ENCODE peak calls at places on chromosomes 6 and 20, in nine cellular contexts. C, Q, Z, K, B, G, X, F and D are unnamed samples.

GRCh38 chr6:78831492-78831891 is 35.9 kb upstream of the IRAK1BP1 start:
- DNase-seq in B (no peak), F (no peak), Z (no peak), C (no peak), Q (no peak), X (peak), G (no peak), K (no peak), D (no peak)

GRCh38 chr6:89257781-89258180 is 40.6 kb upstream of the GABRR1 start:
- DNase-seq in C (no peak), Q (no peak), K (no peak), X (no peak), B (no peak), G (no peak), Z (no peak), F (no peak), D (no peak)

GRCh38 chr6:38671885-38672467 is 31.0 kb downstream of the GLO1 start:
- DNase-seq in G (no peak), B (peak), Z (peak), K (no peak), Q (no peak), F (no peak), X (peak), C (peak), D (no peak)

GRCh38 chr6:37517411-37517812 is 17.7 kb upstream of the CCDC167 start:
- DNase-seq in Z (no peak), K (no peak), F (no peak), B (no peak), G (no peak), X (no peak), C (no peak), Q (peak), D (no peak)

GRCh38 chr20:21570285-21570992 is 56.6 kb upstream of the NKX2-2 start:
- DNase-seq in X (no peak), F (no peak), B (no peak), K (no peak), G (no peak), Z (no peak), Q (no peak), C (no peak), D (no peak)

GRCh38 chr20:3818155-3819151 is 1.9 kb upstream of the AP5S1 start:
- DNase-seq in Q (no peak), C (peak), F (peak), B (peak), G (no peak), K (peak), X (peak), Z (peak), D (no peak)

GRCh38 chr6:106253194-106253593 is 72.4 kb downstream of the ATG5 start:
- DNase-seq in G (no peak), B (no peak), C (no peak), F (no peak), Z (no peak), K (no peak), X (peak), Q (no peak), D (no peak)

GRCh38 chr6:36958775-36959554 is 4.4 kb downstream of the PI16 start:
- DNase-seq in G (no peak), Z (no peak), B (no peak), Q (no peak), C (no peak), F (no peak), X (no peak), K (peak), D (no peak)

GRCh38 chr6:10410214-10410873 is 4.5 kb downstream of the TFAP2A start:
- DNase-seq in K (no peak), C (no peak), F (no peak), B (peak), G (no peak), Z (no peak), Q (no peak), X (no peak), D (no peak)

GRCh38 chr20:49969234-49969633 is 13.5 kb upstream of the SNAI1 start:
- DNase-seq in Z (no peak), C (no peak), K (no peak), Q (no peak), B (no peak), G (no peak), F (no peak), X (no peak), D (no peak)

GRCh38 chr20:58072695-58073671 is 155.5 kb downstream of the ANKRD60 start:
- DNase-seq in Q (no peak), G (no peak), F (peak), X (no peak), C (no peak), B (no peak), Z (no peak), K (no peak), D (no peak)

GRCh38 chr20:54550776-54551396 is 75.5 kb downstream of the DOK5 start:
- DNase-seq in X (peak), F (no peak), Z (no peak), B (no peak), G (no peak), K (no peak), Q (no peak), C (no peak), D (no peak)

GRCh38 chr6:106626485-106626884 is 2.8 kb downstream of the RTN4IP1 start:
- DNase-seq in F (no peak), G (no peak), C (no peak), Q (no peak), X (no peak), K (no peak), B (no peak), Z (no peak), D (no peak)

GRCh38 chr6:166008441-166009369 is 158.9 kb downstream of the TBXT start:
- DNase-seq in Q (no peak), C (peak), K (peak), G (no peak), Z (no peak), F (no peak), B (no peak), X (peak), D (no peak)

GRCh38 chr6:152642578-152643375 is 5.6 kb upstream of the SYNE1 start:
- DNase-seq in C (peak), X (peak), K (peak), G (peak), B (peak), Z (no peak), F (peak), Q (no peak), D (no peak)

GRCh38 chr20:48740714-48741113 is 87.1 kb downstream of the PREX1 start:
- DNase-seq in F (no peak), G (no peak), X (no peak), B (no peak), K (no peak), Z (no peak), C (no peak), Q (no peak), D (no peak)

GRCh38 chr6:122789862-122790739 is 1.0 kb downstream of the SMPDL3A start:
- DNase-seq in K (peak), B (no peak), Z (peak), F (peak), Q (no peak), C (peak), X (peak), G (peak), D (peak)

GRCh38 chr20:25282034-25282781 is 34.3 kb downstream of the PYGB start:
- DNase-seq in Z (peak), B (no peak), F (peak), X (no peak), G (no peak), K (peak), C (no peak), Q (no peak), D (no peak)

GRCh38 chr6:19753822-19754221 is 83.3 kb upstream of the ID4 start:
- DNase-seq in G (no peak), K (no peak), C (no peak), F (no peak), X (no peak), Z (no peak), B (no peak), Q (no peak), D (no peak)

GRCh38 chr6:157659536-157660271 is 163.3 kb upstream of the SNX9 start:
- DNase-seq in B (peak), F (no peak), Q (no peak), G (no peak), C (no peak), X (no peak), K (no peak), Z (no peak), D (no peak)

GRCh38 chr6:133890941-133891813 is 2.3 kb downstream of the TCF21 start:
- DNase-seq in B (peak), F (no peak), Z (peak), Q (no peak), G (peak), X (peak), K (peak), C (peak), D (peak)

GRCh38 chr6:106097368-106098231 is 11.5 kb downstream of the PRDM1 start:
- DNase-seq in Z (no peak), X (peak), G (no peak), K (no peak), C (no peak), F (no peak), Q (peak), B (no peak), D (no peak)

GRCh38 chr20:60221593-60221992 is 263.4 kb downstream of the CDH26 start:
- DNase-seq in C (no peak), Z (no peak), G (no peak), X (no peak), Q (no peak), B (no peak), K (no peak), F (no peak), D (no peak)

GRCh38 chr6:137536104-137536773 is 42.0 kb upstream of the OLIG3 start:
- DNase-seq in Z (no peak), Q (no peak), B (no peak), G (no peak), K (no peak), F (no peak), C (no peak), X (no peak), D (no peak)

GRCh38 chr6:37538107-37538506 is 38.4 kb upstream of the CCDC167 start:
- DNase-seq in C (no peak), G (no peak), B (peak), Q (no peak), Z (no peak), K (peak), F (no peak), X (no peak), D (no peak)

GRCh38 chr6:25186919-25187318 is 92.3 kb upstream of the CARMIL1 start:
- DNase-seq in Q (no peak), K (no peak), G (no peak), C (no peak), X (no peak), Z (no peak), F (no peak), B (no peak), D (no peak)

GRCh38 chr6:83474309-83474708 is 38.0 kb upstream of the PRSS35 start:
- DNase-seq in C (no peak), B (no peak), F (no peak), Z (peak), X (peak), G (no peak), K (no peak), Q (no peak), D (no peak)

GRCh38 chr6:76593668-76594067 is 521.2 kb upstream of the IMPG1 start:
- DNase-seq in F (no peak), X (no peak), K (no peak), B (no peak), G (no peak), C (no peak), Z (no peak), Q (no peak), D (no peak)

GRCh38 chr20:9581509-9581908 is 67.1 kb downstream of the LAMP5 start:
- DNase-seq in G (no peak), Q (no peak), K (no peak), B (no peak), Z (no peak), C (no peak), X (no peak), F (no peak), D (no peak)

GRCh38 chr20:60270341-60270740 is 312.1 kb downstream of the CDH26 start:
- DNase-seq in Q (no peak), B (no peak), F (no peak), C (no peak), K (no peak), X (no peak), Z (no peak), G (no peak), D (no peak)

GRCh38 chr6:157557541-157557940 is 176.6 kb downstream of the ZDHHC14 start:
- DNase-seq in C (no peak), G (no peak), F (no peak), B (no peak), Q (no peak), K (no peak), Z (no peak), X (no peak), D (no peak)

GRCh38 chr20:41173161-41173721 is 35.9 kb downstream of the PLCG1 start:
- DNase-seq in F (peak), Z (peak), K (peak), Q (peak), C (peak), B (peak), G (peak), X (peak), D (no peak)

GRCh38 chr20:62864207-62864606 is 2.6 kb upstream of the TCFL5 start:
- DNase-seq in G (no peak), Z (no peak), B (no peak), X (no peak), K (no peak), Q (no peak), C (no peak), F (no peak), D (no peak)

GRCh38 chr6:131657630-131658111 is 20.6 kb downstream of the ENPP3 start:
- DNase-seq in G (no peak), K (no peak), Q (no peak), F (no peak), B (no peak), C (no peak), X (peak), Z (no peak), D (no peak)

GRCh38 chr20:59149678-59150504 is 13.7 kb upstream of the ZNF831 start:
- DNase-seq in X (no peak), F (no peak), Q (peak), Z (no peak), K (no peak), B (no peak), C (no peak), G (peak), D (no peak)

GRCh38 chr6:25995507-25995906 is 32.9 kb downstream of the TRIM38 start:
- DNase-seq in C (no peak), Q (no peak), K (no peak), X (peak), Z (no peak), B (no peak), G (no peak), F (no peak), D (no peak)